ENCODE peak calls at places on chromosomes 13 and 19, in nine cellular contexts. V is T-cell; K is PC-9; Y is IMR-90; Q is HEK293T; P is substantia nigra; A is activated CD4-positive, alpha-beta T cell treated with anti-CD3 and anti-CD28 coated beads for 48 hours; H is AG20443; O is CD4-positive, CD25-positive, alpha-beta regulatory T cell. E is an unnamed sample.

GRCh38 chr19:35262101-35262761 is 6.5 kb upstream of the USF2 start:
- DNase-seq in V (no peak), K (no peak), Y (no peak), Q (no peak), P (no peak), A (no peak), H (peak; percentile 23), O (no peak), E (peak; percentile 11)

GRCh38 chr19:3479177-3479818 is 1.0 kb downstream of the SMIM24 start:
- DNase-seq in V (no peak), K (no peak), Y (no peak), Q (peak; percentile 77), P (no peak), A (peak; percentile 67), H (peak; percentile 61), O (peak; percentile 50), E (peak; percentile 79)

GRCh38 chr13:73412933-73413332 is 354.1 kb downstream of the KLF5 start:
- DNase-seq in V (no peak), K (no peak), Y (no peak), Q (no peak), P (no peak), A (no peak), H (no peak), O (no peak), E (no peak)

GRCh38 chr19:13010992-13011652 is 15.8 kb downstream of the NFIX start:
- DNase-seq in V (no peak), K (no peak), Y (no peak), Q (no peak), P (no peak), A (no peak), H (no peak), O (no peak), E (no peak)

GRCh38 chr13:40980466-40980865 is 38.6 kb downstream of the ELF1 start:
- DNase-seq in V (no peak), K (no peak), Y (no peak), Q (no peak), P (no peak), A (no peak), H (no peak), O (peak; percentile 74), E (no peak)

GRCh38 chr19:6720369-6721112 is at the start of gene C3:
- DNase-seq in V (no peak), K (peak; percentile 69), Y (peak; percentile 26), Q (no peak), P (no peak), A (no peak), H (peak; percentile 88), O (no peak), E (no peak)

GRCh38 chr13:35888327-35888940 is 242.7 kb downstream of the DCLK1 start:
- DNase-seq in V (no peak), K (no peak), Y (peak; percentile 18), Q (no peak), P (no peak), A (no peak), H (no peak), O (no peak), E (no peak)

GRCh38 chr19:57978586-57979289 is 4.4 kb upstream of the C19orf18 start:
- DNase-seq in V (no peak), K (no peak), Y (no peak), Q (no peak), P (no peak), A (no peak), H (no peak), O (no peak), E (no peak)

GRCh38 chr19:14556662-14557188 is 15.1 kb downstream of the NDUFB7 start:
- DNase-seq in V (peak; percentile 45), K (peak; percentile 77), Y (peak; percentile 77), Q (peak; percentile 86), P (peak; percentile 79), A (peak; percentile 87), H (peak; percentile 96), O (peak; percentile 79), E (peak; percentile 90)

GRCh38 chr13:113029487-113030258 is 60.7 kb downstream of the MCF2L start:
- DNase-seq in V (peak; percentile 35), K (peak; percentile 64), Y (no peak), Q (peak; percentile 56), P (no peak), A (peak; percentile 65), H (peak; percentile 67), O (peak; percentile 18), E (peak; percentile 90)

GRCh38 chr13:24899601-24900000 is 135.6 kb downstream of the RNF17 start:
- DNase-seq in V (no peak), K (no peak), Y (peak; percentile 57), Q (no peak), P (no peak), A (no peak), H (no peak), O (no peak), E (no peak)

GRCh38 chr13:19604306-19604705 is 29.2 kb upstream of the MPHOSPH8 start:
- DNase-seq in V (no peak), K (no peak), Y (no peak), Q (no peak), P (no peak), A (no peak), H (no peak), O (no peak), E (no peak)

GRCh38 chr13:43113603-43114002 is 90.2 kb downstream of the DNAJC15 start:
- DNase-seq in V (no peak), K (no peak), Y (peak; percentile 70), Q (no peak), P (no peak), A (no peak), H (no peak), O (no peak), E (no peak)

GRCh38 chr19:42088471-42089190 is 12.7 kb downstream of the ZNF574 start:
- DNase-seq in V (no peak), K (peak; percentile 50), Y (peak; percentile 81), Q (no peak), P (no peak), A (no peak), H (peak; percentile 84), O (no peak), E (no peak)

GRCh38 chr13:35190241-35190640 is 248.2 kb downstream of the NBEA start:
- DNase-seq in V (no peak), K (no peak), Y (no peak), Q (no peak), P (no peak), A (no peak), H (peak; percentile 6), O (no peak), E (no peak)

GRCh38 chr13:43662976-43663375 is 123.8 kb downstream of the ENOX1 start:
- DNase-seq in V (no peak), K (no peak), Y (no peak), Q (no peak), P (no peak), A (no peak), H (no peak), O (no peak), E (no peak)

GRCh38 chr19:13835791-13836723 is 40.8 kb downstream of the ZSWIM4 start:
- DNase-seq in V (no peak), K (no peak), Y (no peak), Q (no peak), P (no peak), A (no peak), H (peak; percentile 14), O (no peak), E (no peak)

GRCh38 chr19:5037936-5038335 is 69.0 kb downstream of the KDM4B start:
- DNase-seq in V (no peak), K (no peak), Y (no peak), Q (no peak), P (no peak), A (no peak), H (no peak), O (no peak), E (no peak)

GRCh38 chr19:8080832-8081231 is 28.3 kb downstream of the CCL25 start:
- DNase-seq in V (no peak), K (no peak), Y (no peak), Q (no peak), P (no peak), A (no peak), H (no peak), O (no peak), E (no peak)

GRCh38 chr13:59834801-59835200 is 328.9 kb downstream of the DIAPH3 start:
- DNase-seq in V (no peak), K (no peak), Y (peak; percentile 49), Q (no peak), P (no peak), A (no peak), H (peak; percentile 15), O (no peak), E (no peak)

GRCh38 chr13:37914781-37915391 is 45.3 kb upstream of the TRPC4 start:
- DNase-seq in V (no peak), K (no peak), Y (peak; percentile 11), Q (no peak), P (no peak), A (no peak), H (no peak), O (no peak), E (no peak)

GRCh38 chr19:31545766-31546165 is 196.5 kb upstream of the TSHZ3 start:
- DNase-seq in V (no peak), K (no peak), Y (no peak), Q (no peak), P (no peak), A (no peak), H (no peak), O (no peak), E (no peak)

GRCh38 chr13:26061947-26062346 is 10.1 kb upstream of the SHISA2 start:
- DNase-seq in V (no peak), K (no peak), Y (peak; percentile 61), Q (no peak), P (no peak), A (no peak), H (peak; percentile 75), O (no peak), E (no peak)

GRCh38 chr19:41195675-41196497 is 2.9 kb downstream of the CYP2S1 start:
- DNase-seq in V (no peak), K (no peak), Y (peak; percentile 86), Q (no peak), P (no peak), A (no peak), H (peak; percentile 57), O (no peak), E (no peak)

GRCh38 chr13:113399755-113400149 is 35.8 kb upstream of the GRTP1 start:
- DNase-seq in V (no peak), K (no peak), Y (no peak), Q (no peak), P (no peak), A (no peak), H (no peak), O (no peak), E (peak; percentile 13)

GRCh38 chr19:42090687-42091086 is 14.7 kb downstream of the ZNF574 start:
- DNase-seq in V (no peak), K (no peak), Y (no peak), Q (no peak), P (no peak), A (no peak), H (no peak), O (no peak), E (no peak)

GRCh38 chr19:8515317-8515716 is 1.4 kb upstream of the ZNF414 start:
- DNase-seq in V (peak; percentile 30), K (no peak), Y (no peak), Q (no peak), P (no peak), A (peak; percentile 73), H (no peak), O (peak; percentile 68), E (no peak)

GRCh38 chr13:70967564-70967963 is 859.3 kb upstream of the KLHL1 start:
- DNase-seq in V (no peak), K (no peak), Y (no peak), Q (no peak), P (no peak), A (no peak), H (no peak), O (no peak), E (no peak)